ENCODE peak calls at places on chromosomes 13 and 19, in five cellular contexts. S, Q, G, C and O are unnamed samples.
A peak's percentile ranks its signal among the peaks of the same experiment; 100 is the strongest.

GRCh38 chr13:42041017-42041683 is 7.3 kb upstream of the DGKH start:
- DNase-seq in S (peak; percentile 45), Q (peak; percentile 78), G (no peak), C (peak; percentile 90), O (no peak)

GRCh38 chr13:98291658-98292057 is 114.6 kb upstream of the RNF113B start:
- DNase-seq in S (no peak), Q (no peak), G (no peak), C (no peak), O (no peak)

GRCh38 chr13:41398494-41399190 is 58.7 kb upstream of the RGCC start:
- DNase-seq in S (no peak), Q (no peak), G (no peak), C (no peak), O (no peak)

GRCh38 chr19:12055784-12056183 is 3.0 kb upstream of the ZNF878 start:
- DNase-seq in S (no peak), Q (no peak), G (no peak), C (no peak), O (no peak)

GRCh38 chr19:15812059-15812722 is 3.3 kb downstream of the OR10H1 start:
- DNase-seq in S (no peak), Q (peak; percentile 32), G (no peak), C (no peak), O (no peak)

GRCh38 chr19:34669305-34669704 is 7.7 kb downstream of the SCGB2B2 start:
- DNase-seq in S (no peak), Q (no peak), G (no peak), C (no peak), O (no peak)

GRCh38 chr13:84563611-84564010 is 681.3 kb upstream of the SLITRK1 start:
- DNase-seq in S (no peak), Q (no peak), G (no peak), C (no peak), O (no peak)

GRCh38 chr19:38455031-38455430 is 21.5 kb downstream of the RYR1 start:
- DNase-seq in S (peak; percentile 16), Q (no peak), G (no peak), C (no peak), O (no peak)

GRCh38 chr13:98332691-98333090 is 155.6 kb upstream of the RNF113B start:
- DNase-seq in S (no peak), Q (no peak), G (no peak), C (peak; percentile 3), O (no peak)

GRCh38 chr13:100648354-100648753 is 26.2 kb downstream of the TMTC4 start:
- DNase-seq in S (no peak), Q (no peak), G (no peak), C (no peak), O (no peak)

GRCh38 chr13:97539651-97540230 is 105.8 kb downstream of the RAP2A start:
- DNase-seq in S (peak; percentile 71), Q (peak; percentile 19), G (no peak), C (no peak), O (no peak)

GRCh38 chr13:59856281-59856810 is 307.4 kb downstream of the DIAPH3 start:
- DNase-seq in S (no peak), Q (no peak), G (no peak), C (no peak), O (no peak)

GRCh38 chr13:111282425-111282824 is 38.0 kb upstream of the TEX29 start:
- DNase-seq in S (no peak), Q (peak; percentile 2), G (no peak), C (no peak), O (no peak)

GRCh38 chr19:30780032-30780431 is 407.8 kb downstream of the ZNF536 start:
- DNase-seq in S (peak; percentile 49), Q (no peak), G (no peak), C (no peak), O (no peak)

GRCh38 chr13:99256709-99257108 is 1.5 kb downstream of the GPR18 start:
- DNase-seq in S (peak; percentile 10), Q (no peak), G (no peak), C (no peak), O (no peak)

GRCh38 chr13:48233886-48234488 is 981 bp downstream of the ITM2B start:
- DNase-seq in S (peak; percentile 72), Q (no peak), G (no peak), C (no peak), O (no peak)

GRCh38 chr13:40235160-40235796 is 431.2 kb downstream of the FOXO1 start:
- DNase-seq in S (peak; percentile 93), Q (no peak), G (no peak), C (no peak), O (no peak)

GRCh38 chr19:8324186-8325050 is 3.1 kb downstream of the RPS28 start:
- DNase-seq in S (no peak), Q (no peak), G (no peak), C (no peak), O (no peak)

GRCh38 chr19:11284535-11284934 is 11.4 kb upstream of the TSPAN16 start:
- DNase-seq in S (no peak), Q (no peak), G (no peak), C (no peak), O (no peak)

GRCh38 chr13:34883381-34883780 is 58.7 kb upstream of the NBEA start:
- DNase-seq in S (no peak), Q (no peak), G (no peak), C (no peak), O (no peak)

GRCh38 chr13:31431722-31432137 is 232.0 kb downstream of the B3GLCT start:
- DNase-seq in S (peak; percentile 60), Q (peak; percentile 21), G (no peak), C (peak; percentile 87), O (peak; percentile 9)

GRCh38 chr13:110340812-110341444 is 33.8 kb downstream of the COL4A2 start:
- DNase-seq in S (peak; percentile 34), Q (peak; percentile 53), G (no peak), C (peak; percentile 94), O (no peak)

GRCh38 chr13:39269411-39269810 is 231.2 kb downstream of the NHLRC3 start:
- DNase-seq in S (peak; percentile 13), Q (no peak), G (no peak), C (no peak), O (no peak)

GRCh38 chr13:77696006-77696862 is 1.3 kb upstream of the SLAIN1 start:
- DNase-seq in S (no peak), Q (no peak), G (no peak), C (no peak), O (no peak)
- H3K4me3 ChIP-seq in S (no peak overlapping the region), Q (no peak overlapping the region), G (peak overlapping the region; percentile 13), C (no peak overlapping the region), O (no peak overlapping the region)

DNA sequence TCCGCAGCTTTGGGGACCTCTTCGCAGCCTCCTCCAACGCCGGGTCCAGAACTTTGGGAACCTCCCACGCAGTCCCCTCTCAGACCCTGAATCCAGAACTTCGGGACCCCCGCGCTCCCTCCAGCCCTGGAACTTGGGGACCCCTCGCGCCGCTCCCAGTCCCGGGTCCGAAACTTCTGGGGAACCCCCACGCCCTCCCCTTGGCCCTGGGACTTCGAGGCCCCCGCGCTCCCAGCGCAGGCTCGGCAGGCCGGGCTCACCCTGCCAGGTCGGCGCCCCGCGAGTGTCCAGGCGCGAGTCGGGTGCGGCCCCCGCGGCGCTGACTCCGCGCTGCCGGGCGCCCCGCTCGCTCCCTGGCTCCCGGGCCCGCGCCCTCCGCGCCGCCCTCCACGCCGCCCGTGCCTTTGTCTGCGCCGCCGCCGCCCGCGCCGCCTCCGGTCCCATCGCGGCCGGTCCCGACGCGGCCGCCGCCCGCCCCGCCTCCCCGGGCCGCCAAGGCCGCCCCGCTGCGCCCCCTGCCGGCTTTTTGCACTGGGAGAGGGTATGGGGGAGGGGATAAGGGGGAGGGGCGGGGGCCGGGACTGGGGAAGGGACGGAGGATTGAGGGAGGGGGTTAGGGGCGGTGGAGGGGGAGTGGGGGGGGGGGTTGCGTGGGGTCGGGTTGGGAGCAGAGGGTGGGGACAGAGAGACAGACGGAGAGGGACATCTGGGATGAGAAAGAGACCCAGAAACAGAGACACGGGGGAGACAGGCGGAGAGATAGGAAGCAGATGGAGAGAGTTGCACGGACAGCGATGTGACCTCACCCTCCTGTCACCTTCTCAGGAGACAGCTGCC is at the start of gene HOMER3:
- DNase-seq in S (peak; percentile 39), Q (no peak), G (no peak), C (peak; percentile 96), O (no peak)
- H3K4me3 ChIP-seq in S (peak within 1 kb of the TSS; percentile 68), Q (peak within 1 kb of the TSS; percentile 87), G (peak within 1 kb of the TSS; percentile 58), C (peak within 1 kb of the TSS; percentile 60), O (peak within 1 kb of the TSS; percentile 77)

GRCh38 chr13:36417328-36417727 is 15.0 kb upstream of the CCNA1 start:
- DNase-seq in S (no peak), Q (no peak), G (no peak), C (no peak), O (no peak)
- H3K4me3 ChIP-seq in S (no peak overlapping the region), Q (no peak overlapping the region), G (no peak overlapping the region), C (no peak overlapping the region), O (no peak overlapping the region)

DNA sequence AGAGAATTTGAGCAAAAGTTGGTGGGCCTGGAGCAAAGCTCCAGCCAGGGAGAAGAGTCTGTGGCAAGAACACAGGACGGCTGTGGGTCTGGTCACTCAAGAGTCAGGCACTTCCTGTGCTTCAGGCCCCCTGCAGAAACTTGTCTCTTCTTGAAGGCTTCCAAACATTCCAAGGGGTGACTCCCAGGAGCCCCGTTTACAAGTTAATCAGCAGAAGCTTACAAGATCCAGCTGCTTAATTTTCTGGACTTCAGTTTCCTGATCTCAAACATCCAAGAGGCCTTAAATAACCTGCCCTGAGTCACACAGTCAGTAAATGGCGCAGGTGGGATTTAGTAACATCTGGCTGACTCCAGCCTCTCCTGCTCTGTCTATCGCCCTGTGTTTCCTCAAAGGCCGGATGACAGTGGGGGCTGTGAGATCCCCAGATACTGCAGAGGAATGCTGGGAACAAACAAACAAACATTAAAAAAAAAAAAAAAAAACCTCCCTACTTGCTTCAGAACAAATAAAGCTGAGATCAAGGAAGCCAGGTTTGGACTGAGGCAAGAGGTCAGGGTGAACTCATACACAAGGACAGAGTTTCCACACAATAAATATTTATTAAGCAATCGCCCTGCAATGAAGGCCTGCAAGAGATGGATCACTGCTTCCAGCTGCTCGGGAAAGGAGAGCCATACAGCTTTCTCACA is 175.4 kb upstream of the RFC3 start:
- DNase-seq in S (peak; percentile 96), Q (peak; percentile 39), G (no peak), C (no peak), O (peak; percentile 34)
- H3K4me3 ChIP-seq in S (no peak overlapping the region), Q (no peak overlapping the region), G (no peak overlapping the region), C (no peak overlapping the region), O (no peak overlapping the region)

GRCh38 chr19:3771906-3772450 is at the start of gene RAX2:
- DNase-seq in S (no peak), Q (no peak), G (no peak), C (no peak), O (no peak)
- H3K4me3 ChIP-seq in S (no peak within 1 kb of the TSS), Q (no peak within 1 kb of the TSS), G (no peak within 1 kb of the TSS), C (no peak within 1 kb of the TSS), O (no peak within 1 kb of the TSS)

GRCh38 chr19:5050016-5050656 is 81.2 kb downstream of the KDM4B start:
- DNase-seq in S (no peak), Q (no peak), G (no peak), C (no peak), O (no peak)
- H3K4me3 ChIP-seq in S (no peak overlapping the region), Q (no peak overlapping the region), G (no peak overlapping the region), C (no peak overlapping the region), O (no peak overlapping the region)

DNA sequence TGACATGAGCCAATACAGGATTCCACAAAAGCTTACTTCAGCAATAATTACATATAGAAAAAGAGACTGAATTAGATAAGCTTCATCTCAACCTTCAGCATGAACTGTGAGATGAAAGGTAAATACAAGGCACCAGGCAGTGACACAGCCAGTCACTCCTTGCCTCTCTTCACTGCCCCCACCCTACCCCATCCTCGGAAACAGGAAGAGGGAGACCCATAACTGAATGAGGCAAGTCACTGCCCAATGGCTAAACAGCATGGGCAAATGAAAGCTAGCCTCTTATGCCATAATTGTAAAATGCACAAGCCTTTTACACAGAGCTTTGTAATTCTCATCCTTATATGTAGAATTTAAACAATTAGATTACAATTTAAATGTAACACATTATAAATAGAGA is 1.7 kb downstream of the ZNF160 start:
- DNase-seq in S (peak; percentile 14), Q (peak; percentile 9), G (no peak), C (no peak), O (no peak)
- H3K4me3 ChIP-seq in S (no peak overlapping the region), Q (peak overlapping the region; percentile 13), G (peak overlapping the region; percentile 85), C (no peak overlapping the region), O (no peak overlapping the region)

GRCh38 chr13:73741111-73741510 is 393.1 kb downstream of the KLF12 start:
- DNase-seq in S (peak; percentile 35), Q (no peak), G (no peak), C (no peak), O (no peak)
- H3K4me3 ChIP-seq in S (peak overlapping the region; percentile 21), Q (no peak overlapping the region), G (no peak overlapping the region), C (no peak overlapping the region), O (no peak overlapping the region)